ENCODE peak calls at places on chromosomes 11 and 22, in ten cellular contexts. One of them, this sample, is unnamed.
A peak's percentile ranks its signal among the peaks of the same experiment; 100 is the strongest.

GRCh38 chr11:120306519-120307242 is 18.4 kb upstream of the TLCD5 start:
- DNase-seq in AG08396: peak; percentile 83
- DNase-seq in GM23338: peak; percentile 80
- DNase-seq in NCI-H1105 treated with DMSO at 0.1 percent for 48 hours: no peak
- DNase-seq in KG1: no peak
- DNase-seq in transverse colon: peak; percentile 54
- DNase-seq in H4: peak; percentile 82
- DNase-seq in head of caudate nucleus: no peak
- DNase-seq in omental fat pad: no peak
- DNase-seq in stimulated activated CD4-positive, alpha-beta T cell treated with anti-CD3 and anti-CD28 coated beads, Interleukin-2, amount 100 ng/mL, for 24 hours: no peak
- DNase-seq in this sample: no peak

GRCh38 chr22:24107668-24108067 is 73.6 kb upstream of the SUSD2 start:
- DNase-seq in stimulated activated CD4-positive, alpha-beta T cell treated with anti-CD3 and anti-CD28 coated beads, Interleukin-2, amount 100 ng/mL, for 24 hours: peak; percentile 9
- DNase-seq in omental fat pad: peak; percentile 62
- DNase-seq in KG1: no peak
- DNase-seq in transverse colon: peak; percentile 71
- DNase-seq in head of caudate nucleus: peak; percentile 68
- DNase-seq in AG08396: peak; percentile 90
- DNase-seq in NCI-H1105 treated with DMSO at 0.1 percent for 48 hours: no peak
- DNase-seq in GM23338: no peak
- DNase-seq in H4: no peak
- DNase-seq in this sample: peak; percentile 65

GRCh38 chr22:41285441-41285819 is 557 bp downstream of the RANGAP1 start:
- DNase-seq in transverse colon: peak; percentile 68
- DNase-seq in KG1: peak; percentile 41
- DNase-seq in omental fat pad: peak; percentile 38
- DNase-seq in stimulated activated CD4-positive, alpha-beta T cell treated with anti-CD3 and anti-CD28 coated beads, Interleukin-2, amount 100 ng/mL, for 24 hours: peak; percentile 88
- DNase-seq in H4: peak; percentile 59
- DNase-seq in AG08396: peak; percentile 92
- DNase-seq in GM23338: peak; percentile 61
- DNase-seq in NCI-H1105 treated with DMSO at 0.1 percent for 48 hours: peak; percentile 47
- DNase-seq in head of caudate nucleus: peak; percentile 80
- DNase-seq in this sample: no peak

GRCh38 chr11:57588038-57588710 is 9.3 kb upstream of the SERPING1 start:
- DNase-seq in AG08396: no peak
- DNase-seq in stimulated activated CD4-positive, alpha-beta T cell treated with anti-CD3 and anti-CD28 coated beads, Interleukin-2, amount 100 ng/mL, for 24 hours: no peak
- DNase-seq in head of caudate nucleus: no peak
- DNase-seq in KG1: no peak
- DNase-seq in NCI-H1105 treated with DMSO at 0.1 percent for 48 hours: no peak
- DNase-seq in H4: no peak
- DNase-seq in omental fat pad: no peak
- DNase-seq in GM23338: no peak
- DNase-seq in transverse colon: no peak
- DNase-seq in this sample: no peak

GRCh38 chr11:1041936-1042608 is 5.6 kb upstream of the MUC6 start:
- DNase-seq in head of caudate nucleus: no peak
- DNase-seq in GM23338: no peak
- DNase-seq in transverse colon: peak; percentile 53
- DNase-seq in NCI-H1105 treated with DMSO at 0.1 percent for 48 hours: no peak
- DNase-seq in omental fat pad: no peak
- DNase-seq in KG1: no peak
- DNase-seq in H4: no peak
- DNase-seq in stimulated activated CD4-positive, alpha-beta T cell treated with anti-CD3 and anti-CD28 coated beads, Interleukin-2, amount 100 ng/mL, for 24 hours: no peak
- DNase-seq in AG08396: no peak
- DNase-seq in this sample: no peak

GRCh38 chr22:32326647-32327046 is 31.0 kb upstream of the RFPL3 start:
- DNase-seq in NCI-H1105 treated with DMSO at 0.1 percent for 48 hours: no peak
- DNase-seq in GM23338: no peak
- DNase-seq in AG08396: no peak
- DNase-seq in H4: no peak
- DNase-seq in transverse colon: no peak
- DNase-seq in head of caudate nucleus: no peak
- DNase-seq in omental fat pad: no peak
- DNase-seq in stimulated activated CD4-positive, alpha-beta T cell treated with anti-CD3 and anti-CD28 coated beads, Interleukin-2, amount 100 ng/mL, for 24 hours: no peak
- DNase-seq in KG1: no peak
- DNase-seq in this sample: no peak

GRCh38 chr22:45589556-45589955 is 82.1 kb upstream of the ATXN10 start:
- DNase-seq in omental fat pad: no peak
- DNase-seq in NCI-H1105 treated with DMSO at 0.1 percent for 48 hours: no peak
- DNase-seq in AG08396: no peak
- DNase-seq in head of caudate nucleus: no peak
- DNase-seq in H4: no peak
- DNase-seq in KG1: no peak
- DNase-seq in GM23338: no peak
- DNase-seq in stimulated activated CD4-positive, alpha-beta T cell treated with anti-CD3 and anti-CD28 coated beads, Interleukin-2, amount 100 ng/mL, for 24 hours: no peak
- DNase-seq in transverse colon: no peak
- DNase-seq in this sample: no peak

GRCh38 chr22:37012956-37013355 is 6.3 kb downstream of the TST start:
- DNase-seq in omental fat pad: no peak
- DNase-seq in GM23338: no peak
- DNase-seq in transverse colon: peak; percentile 13
- DNase-seq in head of caudate nucleus: no peak
- DNase-seq in NCI-H1105 treated with DMSO at 0.1 percent for 48 hours: no peak
- DNase-seq in H4: no peak
- DNase-seq in AG08396: no peak
- DNase-seq in stimulated activated CD4-positive, alpha-beta T cell treated with anti-CD3 and anti-CD28 coated beads, Interleukin-2, amount 100 ng/mL, for 24 hours: no peak
- DNase-seq in KG1: no peak
- DNase-seq in this sample: no peak

GRCh38 chr11:28834877-28835276 is 726.7 kb downstream of the METTL15 start:
- DNase-seq in KG1: no peak
- DNase-seq in transverse colon: no peak
- DNase-seq in H4: peak; percentile 73
- DNase-seq in omental fat pad: no peak
- DNase-seq in stimulated activated CD4-positive, alpha-beta T cell treated with anti-CD3 and anti-CD28 coated beads, Interleukin-2, amount 100 ng/mL, for 24 hours: no peak
- DNase-seq in GM23338: peak; percentile 9
- DNase-seq in NCI-H1105 treated with DMSO at 0.1 percent for 48 hours: no peak
- DNase-seq in AG08396: peak; percentile 27
- DNase-seq in head of caudate nucleus: no peak
- DNase-seq in this sample: no peak

GRCh38 chr22:30232716-30233218 is 13.8 kb downstream of the LIF start:
- DNase-seq in stimulated activated CD4-positive, alpha-beta T cell treated with anti-CD3 and anti-CD28 coated beads, Interleukin-2, amount 100 ng/mL, for 24 hours: no peak
- DNase-seq in GM23338: no peak
- DNase-seq in H4: no peak
- DNase-seq in omental fat pad: no peak
- DNase-seq in KG1: no peak
- DNase-seq in AG08396: no peak
- DNase-seq in transverse colon: no peak
- DNase-seq in NCI-H1105 treated with DMSO at 0.1 percent for 48 hours: no peak
- DNase-seq in head of caudate nucleus: no peak
- DNase-seq in this sample: no peak

GRCh38 chr22:46390652-46391301 is 55.3 kb downstream of the TRMU start:
- DNase-seq in GM23338: no peak
- DNase-seq in stimulated activated CD4-positive, alpha-beta T cell treated with anti-CD3 and anti-CD28 coated beads, Interleukin-2, amount 100 ng/mL, for 24 hours: no peak
- DNase-seq in NCI-H1105 treated with DMSO at 0.1 percent for 48 hours: no peak
- DNase-seq in H4: no peak
- DNase-seq in transverse colon: peak; percentile 45
- DNase-seq in AG08396: peak; percentile 90
- DNase-seq in KG1: no peak
- DNase-seq in head of caudate nucleus: peak; percentile 11
- DNase-seq in omental fat pad: no peak
- DNase-seq in this sample: peak; percentile 14

GRCh38 chr11:69438286-69438920 is 43.1 kb upstream of the LINC01488 start:
- DNase-seq in NCI-H1105 treated with DMSO at 0.1 percent for 48 hours: no peak
- DNase-seq in H4: no peak
- DNase-seq in GM23338: no peak
- DNase-seq in AG08396: no peak
- DNase-seq in KG1: no peak
- DNase-seq in stimulated activated CD4-positive, alpha-beta T cell treated with anti-CD3 and anti-CD28 coated beads, Interleukin-2, amount 100 ng/mL, for 24 hours: no peak
- DNase-seq in transverse colon: no peak
- DNase-seq in head of caudate nucleus: no peak
- DNase-seq in omental fat pad: no peak
- DNase-seq in this sample: no peak

GRCh38 chr11:109197656-109198055 is 224.3 kb upstream of the C11orf87 start:
- DNase-seq in AG08396: no peak
- DNase-seq in NCI-H1105 treated with DMSO at 0.1 percent for 48 hours: no peak
- DNase-seq in H4: peak; percentile 33
- DNase-seq in GM23338: no peak
- DNase-seq in stimulated activated CD4-positive, alpha-beta T cell treated with anti-CD3 and anti-CD28 coated beads, Interleukin-2, amount 100 ng/mL, for 24 hours: no peak
- DNase-seq in omental fat pad: no peak
- DNase-seq in transverse colon: no peak
- DNase-seq in head of caudate nucleus: no peak
- DNase-seq in KG1: peak; percentile 32
- DNase-seq in this sample: no peak

GRCh38 chr11:35138606-35138948 is 394 bp upstream of the CD44 start:
- DNase-seq in omental fat pad: no peak
- DNase-seq in KG1: no peak
- DNase-seq in transverse colon: no peak
- DNase-seq in head of caudate nucleus: no peak
- DNase-seq in GM23338: peak; percentile 68
- DNase-seq in AG08396: no peak
- DNase-seq in NCI-H1105 treated with DMSO at 0.1 percent for 48 hours: no peak
- DNase-seq in stimulated activated CD4-positive, alpha-beta T cell treated with anti-CD3 and anti-CD28 coated beads, Interleukin-2, amount 100 ng/mL, for 24 hours: no peak
- DNase-seq in H4: peak; percentile 53
- DNase-seq in this sample: peak; percentile 17

GRCh38 chr11:109853156-109853776 is 239.9 kb upstream of the ZC3H12C start:
- DNase-seq in transverse colon: no peak
- DNase-seq in AG08396: peak; percentile 11
- DNase-seq in KG1: peak; percentile 60
- DNase-seq in omental fat pad: no peak
- DNase-seq in GM23338: peak; percentile 71
- DNase-seq in stimulated activated CD4-positive, alpha-beta T cell treated with anti-CD3 and anti-CD28 coated beads, Interleukin-2, amount 100 ng/mL, for 24 hours: no peak
- DNase-seq in H4: peak; percentile 65
- DNase-seq in head of caudate nucleus: no peak
- DNase-seq in NCI-H1105 treated with DMSO at 0.1 percent for 48 hours: peak; percentile 29
- DNase-seq in this sample: no peak

GRCh38 chr11:134287561-134287960 is 11.4 kb downstream of the GLB1L3 start:
- DNase-seq in H4: no peak
- DNase-seq in GM23338: no peak
- DNase-seq in transverse colon: no peak
- DNase-seq in KG1: no peak
- DNase-seq in omental fat pad: no peak
- DNase-seq in AG08396: no peak
- DNase-seq in head of caudate nucleus: no peak
- DNase-seq in NCI-H1105 treated with DMSO at 0.1 percent for 48 hours: no peak
- DNase-seq in stimulated activated CD4-positive, alpha-beta T cell treated with anti-CD3 and anti-CD28 coated beads, Interleukin-2, amount 100 ng/mL, for 24 hours: no peak
- DNase-seq in this sample: no peak

GRCh38 chr11:112881461-112881860 is 79.8 kb upstream of the NCAM1 start:
- DNase-seq in omental fat pad: no peak
- DNase-seq in KG1: no peak
- DNase-seq in AG08396: peak; percentile 33
- DNase-seq in H4: peak; percentile 85
- DNase-seq in stimulated activated CD4-positive, alpha-beta T cell treated with anti-CD3 and anti-CD28 coated beads, Interleukin-2, amount 100 ng/mL, for 24 hours: no peak
- DNase-seq in NCI-H1105 treated with DMSO at 0.1 percent for 48 hours: no peak
- DNase-seq in head of caudate nucleus: peak; percentile 96
- DNase-seq in GM23338: peak; percentile 88
- DNase-seq in transverse colon: peak; percentile 31
- DNase-seq in this sample: peak; percentile 97

GRCh38 chr22:17167486-17167885 is 8.4 kb upstream of the HDHD5 start:
- DNase-seq in transverse colon: no peak
- DNase-seq in stimulated activated CD4-positive, alpha-beta T cell treated with anti-CD3 and anti-CD28 coated beads, Interleukin-2, amount 100 ng/mL, for 24 hours: no peak
- DNase-seq in NCI-H1105 treated with DMSO at 0.1 percent for 48 hours: no peak
- DNase-seq in AG08396: no peak
- DNase-seq in GM23338: no peak
- DNase-seq in KG1: no peak
- DNase-seq in H4: no peak
- DNase-seq in head of caudate nucleus: peak; percentile 16
- DNase-seq in omental fat pad: no peak
- DNase-seq in this sample: peak; percentile 47

GRCh38 chr11:36702330-36703054 is 104.5 kb upstream of the RAG2 start:
- DNase-seq in head of caudate nucleus: peak; percentile 52
- DNase-seq in KG1: no peak
- DNase-seq in GM23338: peak; percentile 85
- DNase-seq in transverse colon: no peak
- DNase-seq in H4: peak; percentile 78
- DNase-seq in AG08396: peak; percentile 61
- DNase-seq in omental fat pad: no peak
- DNase-seq in stimulated activated CD4-positive, alpha-beta T cell treated with anti-CD3 and anti-CD28 coated beads, Interleukin-2, amount 100 ng/mL, for 24 hours: no peak
- DNase-seq in NCI-H1105 treated with DMSO at 0.1 percent for 48 hours: peak; percentile 71
- DNase-seq in this sample: peak; percentile 86

GRCh38 chr11:92886243-92886905 is 83.1 kb upstream of the MTNR1B start:
- DNase-seq in transverse colon: peak; percentile 37
- DNase-seq in AG08396: peak; percentile 78
- DNase-seq in KG1: peak; percentile 63
- DNase-seq in omental fat pad: no peak
- DNase-seq in NCI-H1105 treated with DMSO at 0.1 percent for 48 hours: peak; percentile 83
- DNase-seq in stimulated activated CD4-positive, alpha-beta T cell treated with anti-CD3 and anti-CD28 coated beads, Interleukin-2, amount 100 ng/mL, for 24 hours: no peak
- DNase-seq in H4: peak; percentile 60
- DNase-seq in GM23338: peak; percentile 79
- DNase-seq in head of caudate nucleus: peak; percentile 57
- DNase-seq in this sample: peak; percentile 77

GRCh38 chr11:12675951-12676711 is 1.9 kb downstream of the TEAD1 start:
- DNase-seq in stimulated activated CD4-positive, alpha-beta T cell treated with anti-CD3 and anti-CD28 coated beads, Interleukin-2, amount 100 ng/mL, for 24 hours: no peak
- DNase-seq in GM23338: no peak
- DNase-seq in NCI-H1105 treated with DMSO at 0.1 percent for 48 hours: peak; percentile 77
- DNase-seq in transverse colon: no peak
- DNase-seq in H4: no peak
- DNase-seq in KG1: no peak
- DNase-seq in omental fat pad: no peak
- DNase-seq in head of caudate nucleus: peak; percentile 7
- DNase-seq in AG08396: no peak
- DNase-seq in this sample: no peak

GRCh38 chr11:66607126-66607834 is 9.2 kb upstream of the RBM14 start:
- DNase-seq in omental fat pad: peak; percentile 33
- DNase-seq in GM23338: no peak
- DNase-seq in transverse colon: peak; percentile 84
- DNase-seq in AG08396: peak; percentile 62
- DNase-seq in head of caudate nucleus: peak; percentile 26
- DNase-seq in stimulated activated CD4-positive, alpha-beta T cell treated with anti-CD3 and anti-CD28 coated beads, Interleukin-2, amount 100 ng/mL, for 24 hours: no peak
- DNase-seq in H4: peak; percentile 85
- DNase-seq in KG1: no peak
- DNase-seq in NCI-H1105 treated with DMSO at 0.1 percent for 48 hours: no peak
- DNase-seq in this sample: peak; percentile 72

GRCh38 chr22:46801331-46801811 is 38.9 kb downstream of the TBC1D22A start:
- DNase-seq in stimulated activated CD4-positive, alpha-beta T cell treated with anti-CD3 and anti-CD28 coated beads, Interleukin-2, amount 100 ng/mL, for 24 hours: no peak
- DNase-seq in head of caudate nucleus: no peak
- DNase-seq in KG1: no peak
- DNase-seq in omental fat pad: no peak
- DNase-seq in transverse colon: no peak
- DNase-seq in NCI-H1105 treated with DMSO at 0.1 percent for 48 hours: no peak
- DNase-seq in H4: no peak
- DNase-seq in AG08396: no peak
- DNase-seq in GM23338: no peak
- DNase-seq in this sample: no peak

GRCh38 chr11:67370351-67371076 is 2.9 kb downstream of the CLCF1 start:
- DNase-seq in GM23338: no peak
- DNase-seq in head of caudate nucleus: no peak
- DNase-seq in omental fat pad: no peak
- DNase-seq in KG1: no peak
- DNase-seq in stimulated activated CD4-positive, alpha-beta T cell treated with anti-CD3 and anti-CD28 coated beads, Interleukin-2, amount 100 ng/mL, for 24 hours: no peak
- DNase-seq in NCI-H1105 treated with DMSO at 0.1 percent for 48 hours: no peak
- DNase-seq in H4: peak; percentile 88
- DNase-seq in transverse colon: no peak
- DNase-seq in AG08396: peak; percentile 64
- DNase-seq in this sample: no peak

GRCh38 chr11:70424765-70425164 is 26.4 kb downstream of the CTTN start:
- DNase-seq in stimulated activated CD4-positive, alpha-beta T cell treated with anti-CD3 and anti-CD28 coated beads, Interleukin-2, amount 100 ng/mL, for 24 hours: no peak
- DNase-seq in AG08396: no peak
- DNase-seq in transverse colon: no peak
- DNase-seq in H4: no peak
- DNase-seq in KG1: no peak
- DNase-seq in GM23338: no peak
- DNase-seq in omental fat pad: no peak
- DNase-seq in NCI-H1105 treated with DMSO at 0.1 percent for 48 hours: no peak
- DNase-seq in head of caudate nucleus: no peak
- DNase-seq in this sample: no peak

GRCh38 chr11:69484427-69485259 is 3.2 kb downstream of the LINC01488 start:
- DNase-seq in GM23338: no peak
- DNase-seq in transverse colon: no peak
- DNase-seq in omental fat pad: no peak
- DNase-seq in AG08396: no peak
- DNase-seq in NCI-H1105 treated with DMSO at 0.1 percent for 48 hours: no peak
- DNase-seq in KG1: no peak
- DNase-seq in H4: no peak
- DNase-seq in stimulated activated CD4-positive, alpha-beta T cell treated with anti-CD3 and anti-CD28 coated beads, Interleukin-2, amount 100 ng/mL, for 24 hours: no peak
- DNase-seq in head of caudate nucleus: no peak
- DNase-seq in this sample: no peak

This sample was measured in pons.